ENCODE peak calls at places on chromosome 2, in four cellular contexts. One of them, this sample, is unnamed.
A peak's percentile ranks its signal among the peaks of the same experiment; 100 is the strongest.

GRCh38 chr2:158797963-158798700 is 3.0 kb downstream of the DAPL1 start:
- DNase-seq in HS-5: peak; percentile 35
- DNase-seq in dermis blood vessel endothelial cell: peak; percentile 30
- DNase-seq in stimulated activated CD8-positive, alpha-beta memory T cell treated with anti-CD3 and anti-CD28 coated beads, Interleukin-12 subunit alpha, Interleukin-12 subunit beta, amount 100 ng/mL, for 1 hour: no peak
- DNase-seq in this sample: peak; percentile 37

GRCh38 chr2:238261718-238262375 is 22.0 kb upstream of the HES6 start:
- DNase-seq in HS-5: no peak
- DNase-seq in dermis blood vessel endothelial cell: no peak
- DNase-seq in stimulated activated CD8-positive, alpha-beta memory T cell treated with anti-CD3 and anti-CD28 coated beads, Interleukin-12 subunit alpha, Interleukin-12 subunit beta, amount 100 ng/mL, for 1 hour: no peak
- DNase-seq in this sample: no peak

GRCh38 chr2:151965884-151966283 is 133.0 kb downstream of the CACNB4 start:
- DNase-seq in stimulated activated CD8-positive, alpha-beta memory T cell treated with anti-CD3 and anti-CD28 coated beads, Interleukin-12 subunit alpha, Interleukin-12 subunit beta, amount 100 ng/mL, for 1 hour: no peak
- DNase-seq in dermis blood vessel endothelial cell: no peak
- DNase-seq in HS-5: no peak
- DNase-seq in this sample: no peak

GRCh38 chr2:96649342-96649741 is 6.8 kb downstream of the FER1L5 start:
- DNase-seq in dermis blood vessel endothelial cell: no peak
- DNase-seq in stimulated activated CD8-positive, alpha-beta memory T cell treated with anti-CD3 and anti-CD28 coated beads, Interleukin-12 subunit alpha, Interleukin-12 subunit beta, amount 100 ng/mL, for 1 hour: no peak
- DNase-seq in HS-5: no peak
- DNase-seq in this sample: no peak

GRCh38 chr2:129803067-129803466 is 176.4 kb upstream of the RAB6C start:
- DNase-seq in stimulated activated CD8-positive, alpha-beta memory T cell treated with anti-CD3 and anti-CD28 coated beads, Interleukin-12 subunit alpha, Interleukin-12 subunit beta, amount 100 ng/mL, for 1 hour: no peak
- DNase-seq in dermis blood vessel endothelial cell: no peak
- DNase-seq in HS-5: no peak
- DNase-seq in this sample: no peak

GRCh38 chr2:208320686-208321085 is 54.6 kb downstream of the PIKFYVE start:
- DNase-seq in dermis blood vessel endothelial cell: no peak
- DNase-seq in stimulated activated CD8-positive, alpha-beta memory T cell treated with anti-CD3 and anti-CD28 coated beads, Interleukin-12 subunit alpha, Interleukin-12 subunit beta, amount 100 ng/mL, for 1 hour: no peak
- DNase-seq in HS-5: no peak
- DNase-seq in this sample: no peak

GRCh38 chr2:241649414-241649813 is 11.9 kb downstream of the ATG4B start:
- DNase-seq in stimulated activated CD8-positive, alpha-beta memory T cell treated with anti-CD3 and anti-CD28 coated beads, Interleukin-12 subunit alpha, Interleukin-12 subunit beta, amount 100 ng/mL, for 1 hour: no peak
- DNase-seq in dermis blood vessel endothelial cell: no peak
- DNase-seq in HS-5: no peak
- DNase-seq in this sample: no peak

GRCh38 chr2:104849618-104850097 is 4.3 kb upstream of the POU3F3 start:
- DNase-seq in stimulated activated CD8-positive, alpha-beta memory T cell treated with anti-CD3 and anti-CD28 coated beads, Interleukin-12 subunit alpha, Interleukin-12 subunit beta, amount 100 ng/mL, for 1 hour: peak; percentile 35
- DNase-seq in HS-5: no peak
- DNase-seq in dermis blood vessel endothelial cell: peak; percentile 73
- DNase-seq in this sample: peak; percentile 34

This sample was measured in endothelial cell of umbilical vein.